ENCODE peak calls at places on chromosome 3, in four cellular contexts. J is GM12878, D is GM12891, I is K562. Z is an unnamed sample.

GRCh38 chr3:14125193-14126016 is 553 bp downstream of the TMEM43 start:
- DNase-seq in J (no peak), I (peak; percentile 67), D (no peak), Z (peak; percentile 58)

GRCh38 chr3:55879901-55880331 is 392.8 kb upstream of the WNT5A start:
- DNase-seq in J (no peak), I (no peak), D (no peak), Z (no peak)

GRCh38 chr3:129892486-129892856 is 1.0 kb downstream of the TMCC1 start:
- DNase-seq in D (no peak), J (no peak), I (no peak), Z (no peak)

GRCh38 chr3:175957427-175957826 is 1098.3 kb downstream of the NAALADL2 start:
- DNase-seq in D (no peak), I (no peak), J (no peak), Z (no peak)

GRCh38 chr3:126259411-126260391 is 79.3 kb upstream of the ALDH1L1 start:
- DNase-seq in I (peak; percentile 41), D (no peak), J (no peak), Z (no peak)

GRCh38 chr3:49536875-49537533 is 17.3 kb upstream of the BSN start:
- DNase-seq in I (no peak), D (no peak), J (no peak), Z (no peak)

GRCh38 chr3:64444619-64445317 is 219.5 kb upstream of the PRICKLE2 start:
- DNase-seq in D (no peak), J (no peak), I (no peak), Z (no peak)

GRCh38 chr3:25677121-25677520 is 12.4 kb upstream of the TOP2B start:
- DNase-seq in I (no peak), J (no peak), D (no peak), Z (no peak)

GRCh38 chr3:99542771-99543518 is 95.4 kb upstream of the COL8A1 start:
- DNase-seq in J (no peak), I (no peak), D (no peak), Z (no peak)

GRCh38 chr3:53192608-53193007 is 31.6 kb downstream of the PRKCD start:
- DNase-seq in J (no peak), I (no peak), D (no peak), Z (no peak)

GRCh38 chr3:71160800-71161546 is 422.6 kb downstream of the FOXP1 start:
- DNase-seq in D (no peak), I (no peak), J (no peak), Z (no peak)

GRCh38 chr3:124529826-124530571 is 200.3 kb upstream of the UMPS start:
- DNase-seq in J (no peak), D (no peak), I (no peak), Z (no peak)

GRCh38 chr3:24237971-24238767 is 256.5 kb downstream of the THRB start:
- DNase-seq in D (peak; percentile 21), J (peak; percentile 8), I (peak; percentile 76), Z (peak; percentile 52)

GRCh38 chr3:4709336-4709735 is 216.2 kb downstream of the ITPR1 start:
- DNase-seq in I (no peak), J (no peak), D (no peak), Z (no peak)

GRCh38 chr3:197468866-197469382 is 86.8 kb downstream of the BDH1 start:
- DNase-seq in J (no peak), I (no peak), D (no peak), Z (no peak)
- TF ChIP-seq SPI1 in J (no peak), I (no peak), D (no peak), Z (no peak)

GRCh38 chr3:197957775-197958103 is 2.3 kb upstream of the LMLN start:
- DNase-seq in J (no peak), I (no peak), D (no peak), Z (no peak)
- TF ChIP-seq POLR2AphosphoS5 in J (no peak), I (no peak), D (no peak), Z (no peak)

GRCh38 chr3:50982540-50983325 is 308.0 kb downstream of the DOCK3 start:
- DNase-seq in J (no peak), D (no peak), I (no peak), Z (no peak)

GRCh38 chr3:50983887-50984286 is 309.2 kb downstream of the DOCK3 start:
- DNase-seq in D (no peak), J (no peak), I (no peak), Z (no peak)

GRCh38 chr3:50978991-50979667 is 304.4 kb downstream of the DOCK3 start:
- DNase-seq in I (no peak), J (no peak), D (no peak), Z (no peak)
- TF ChIP-seq SPI1 in I (peak; percentile 31), J (no peak), D (no peak), Z (no peak)

GRCh38 chr3:57816471-57817105 is 60.5 kb downstream of the SLMAP start:
- DNase-seq in I (no peak), J (no peak), D (no peak), Z (peak; percentile 44)
- TF ChIP-seq POLR2AphosphoS5 in I (no peak), J (no peak), D (no peak), Z (no peak)